ENCODE peak calls at places on chromosomes 6 and 20, in five cellular contexts. N is K562, H is GM23338, B is A549, V is HL-60. E is an unnamed sample.

GRCh38 chr20:9447182-9447581 is 67.2 kb upstream of the LAMP5 start:
- DNase-seq in N (no peak), H (no peak), B (no peak), V (no peak), E (no peak)

GRCh38 chr6:167485186-167485978 is 160.5 kb downstream of the TTLL2 start:
- DNase-seq in N (peak), H (no peak), B (peak), V (no peak), E (no peak)

GRCh38 chr6:63941747-63942470 is 306.3 kb downstream of the PHF3 start:
- DNase-seq in N (no peak), H (no peak), B (no peak), V (no peak), E (no peak)

GRCh38 chr6:148965287-148965686 is 218.5 kb downstream of the UST start:
- DNase-seq in N (no peak), H (no peak), B (no peak), V (no peak), E (no peak)

GRCh38 chr20:26209171-26209941 is 512.7 kb upstream of the ZNF337 start:
- DNase-seq in N (no peak), H (peak), B (no peak), V (no peak), E (no peak)

GRCh38 chr6:106390088-106390487 is 29.6 kb downstream of the CRYBG1 start:
- DNase-seq in N (no peak), H (no peak), B (no peak), V (no peak), E (no peak)

GRCh38 chr6:134254118-134254517 is 63.8 kb downstream of the SGK1 start:
- DNase-seq in N (no peak), H (no peak), B (no peak), V (no peak), E (no peak)

GRCh38 chr6:38477680-38478260 is 162.0 kb downstream of the BTBD9 start:
- DNase-seq in N (no peak), H (peak), B (no peak), V (peak), E (no peak)

GRCh38 chr6:113246186-113246585 is 611.0 kb upstream of the MARCKS start:
- DNase-seq in N (no peak), H (no peak), B (no peak), V (no peak), E (no peak)

GRCh38 chr6:149933036-149933435 is 8.8 kb upstream of the ULBP2 start:
- DNase-seq in N (no peak), H (no peak), B (no peak), V (no peak), E (no peak)

DNA sequence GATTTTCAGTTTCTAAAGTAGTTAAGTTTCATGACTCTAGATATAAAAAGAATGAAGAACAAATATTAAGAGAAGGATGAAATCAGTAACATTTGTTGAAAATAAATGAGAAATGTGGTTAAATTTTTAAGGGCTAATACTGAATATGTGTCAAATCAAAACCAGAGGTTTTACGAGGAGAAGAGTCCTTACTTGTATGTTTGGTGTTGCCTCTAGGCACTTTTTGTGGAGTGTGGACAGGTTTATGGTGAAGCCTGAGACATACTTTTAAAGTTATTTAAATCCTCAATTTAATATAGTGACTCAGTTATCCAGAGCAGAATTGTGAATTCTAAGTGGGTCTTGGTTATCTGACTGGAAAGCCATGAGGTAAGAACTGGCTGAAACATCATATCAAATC is 68.7 kb downstream of the COL19A1 start:
- DNase-seq in N (no peak), H (no peak), B (no peak), V (no peak), E (no peak)
- TF ChIP-seq REST in N (no peak), H (no peak), B (no peak), V (no peak), E (no peak)

GRCh38 chr6:168526841-168527281 is 85.9 kb downstream of the SMOC2 start:
- DNase-seq in N (no peak), H (no peak), B (no peak), V (no peak), E (no peak)

GRCh38 chr6:168525114-168525513 is 84.1 kb downstream of the SMOC2 start:
- DNase-seq in N (no peak), H (no peak), B (no peak), V (no peak), E (no peak)

GRCh38 chr6:168524644-168525043 is 83.7 kb downstream of the SMOC2 start:
- DNase-seq in N (peak), H (peak), B (no peak), V (no peak), E (no peak)

GRCh38 chr6:168527451-168528210 is 86.6 kb downstream of the SMOC2 start:
- DNase-seq in N (no peak), H (no peak), B (no peak), V (no peak), E (no peak)

DNA sequence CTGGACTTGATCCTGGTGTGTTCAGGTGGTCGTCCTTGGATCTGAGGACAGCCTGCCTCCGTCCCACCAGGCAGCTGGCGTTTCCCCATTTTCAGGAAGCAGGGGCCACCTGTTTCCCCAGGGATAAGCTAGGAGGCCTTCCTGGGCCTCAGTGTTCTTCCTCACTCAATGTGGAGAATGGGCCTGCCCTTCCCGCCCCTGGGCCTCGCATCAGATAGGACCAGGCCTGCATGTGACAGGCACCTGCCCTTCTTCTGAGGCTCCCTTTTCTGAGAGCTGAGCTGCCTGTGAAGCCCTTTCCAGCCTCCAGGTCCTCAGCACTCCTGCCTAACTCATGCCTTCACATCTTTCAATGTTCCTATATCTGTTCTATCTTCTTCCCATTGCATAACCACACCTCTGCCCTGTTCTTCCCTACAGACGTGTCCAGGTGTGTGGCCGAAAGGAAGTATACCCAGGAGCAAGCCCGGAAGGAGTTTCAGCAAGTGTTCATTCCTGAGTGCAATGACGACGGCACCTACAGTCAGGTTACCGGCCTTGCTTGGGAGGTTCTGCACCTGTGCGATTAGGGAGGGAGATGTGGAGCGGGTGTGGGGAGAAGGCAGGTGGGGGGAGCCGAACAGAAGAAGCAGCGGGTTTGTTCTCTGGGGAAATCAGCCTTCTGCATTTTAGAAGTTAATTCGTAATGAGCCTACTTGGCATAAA is 85.1 kb downstream of the SMOC2 start:
- DNase-seq in N (no peak), H (no peak), B (no peak), V (no peak), E (no peak)
- TF ChIP-seq REST in N (no peak), H (no peak), B (no peak), V (no peak), E (no peak)

GRCh38 chr20:38667417-38667956 is 56.8 kb upstream of the SLC32A1 start:
- DNase-seq in N (no peak), H (no peak), B (no peak), V (no peak), E (no peak)
- TF ChIP-seq REST in N (no peak), H (no peak), B (no peak), V (no peak), E (no peak)

DNA sequence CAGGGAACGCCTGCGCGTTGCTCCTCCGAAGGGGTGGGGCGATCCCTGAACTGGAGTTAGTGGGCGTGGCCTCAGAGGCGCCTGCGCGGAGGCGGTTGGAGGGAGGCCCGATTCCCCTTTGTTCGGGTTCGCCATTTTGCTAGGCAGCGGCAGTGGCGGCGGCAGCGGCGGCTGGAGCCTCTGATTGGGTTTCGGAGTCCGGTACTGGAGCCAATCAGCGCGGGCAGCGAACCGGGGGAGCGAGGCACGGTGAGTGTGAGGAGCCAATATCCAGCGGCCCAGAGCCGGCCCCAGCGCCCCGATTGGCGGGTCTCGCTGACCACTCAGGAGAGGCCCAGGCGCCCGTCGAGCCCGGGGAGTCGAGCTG is at the start of gene NFYA:
- DNase-seq in N (peak), H (peak), B (no peak), V (no peak), E (no peak)
- TF ChIP-seq REST in N (no peak), H (no peak), B (no peak), V (no peak), E (no peak)

GRCh38 chr6:118632359-118632758 is 19.0 kb downstream of the CEP85L start:
- DNase-seq in N (no peak), H (no peak), B (no peak), V (no peak), E (no peak)
- TF ChIP-seq REST in N (no peak), H (no peak), B (no peak), V (no peak), E (no peak)

GRCh38 chr6:109527989-109528388 is 45.0 kb upstream of the ZBTB24 start:
- DNase-seq in N (peak), H (peak), B (peak), V (no peak), E (no peak)
- TF ChIP-seq REST in N (no peak), H (no peak), B (no peak), V (no peak), E (no peak)

GRCh38 chr6:162478191-162478642 is 249.3 kb downstream of the PRKN start:
- DNase-seq in N (no peak), H (no peak), B (no peak), V (no peak), E (no peak)
- TF ChIP-seq REST in N (no peak), H (no peak), B (no peak), V (no peak), E (no peak)

GRCh38 chr6:27575594-27576361 is 102.9 kb upstream of the ZNF184 start:
- DNase-seq in N (peak), H (peak), B (no peak), V (no peak), E (peak)
- TF ChIP-seq REST in N (no peak), H (no peak), B (no peak), V (no peak), E (no peak)

GRCh38 chr20:34472246-34472925 is 43.8 kb upstream of the DYNLRB1 start:
- DNase-seq in N (peak), H (no peak), B (no peak), V (no peak), E (no peak)

GRCh38 chr20:34468956-34469355 is 47.3 kb upstream of the DYNLRB1 start:
- DNase-seq in N (no peak), H (no peak), B (no peak), V (no peak), E (no peak)

GRCh38 chr20:34475979-34476736 is 40.1 kb upstream of the DYNLRB1 start:
- DNase-seq in N (no peak), H (peak), B (peak), V (peak), E (no peak)

DNA sequence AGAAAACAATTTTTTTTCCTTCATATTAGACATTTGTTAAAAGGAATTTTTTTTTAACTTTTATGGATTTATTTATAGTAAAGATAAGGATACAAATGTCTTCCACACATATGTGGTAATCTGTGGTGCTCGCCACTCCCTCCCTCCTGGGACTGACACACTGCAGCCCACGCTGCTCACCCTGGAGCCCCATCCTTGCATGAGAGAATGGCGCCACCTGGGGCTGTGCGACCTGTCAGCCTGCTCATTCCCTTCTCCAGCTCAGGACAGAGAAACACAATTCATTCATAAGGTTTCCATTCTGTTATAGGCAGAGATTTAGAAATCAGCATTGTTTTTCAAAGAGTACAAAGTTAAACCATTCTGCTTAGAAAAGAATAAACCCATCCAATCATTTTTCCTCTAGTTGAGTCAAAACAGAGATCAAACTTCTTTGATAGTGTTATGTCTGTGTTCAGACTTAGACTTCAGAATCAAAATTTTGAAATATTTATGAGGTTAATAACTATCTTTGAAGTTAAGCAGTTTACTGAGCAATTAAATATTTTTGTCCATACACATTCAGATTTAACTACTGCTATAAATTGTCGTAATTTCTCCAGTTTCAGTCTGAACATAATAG is 42.8 kb upstream of the DYNLRB1 start:
- DNase-seq in N (peak), H (peak), B (peak), V (peak), E (no peak)
- TF ChIP-seq REST in N (no peak), H (no peak), B (no peak), V (no peak), E (no peak)

GRCh38 chr6:41691426-41692079 is 43.9 kb downstream of the TFEB start:
- DNase-seq in N (no peak), H (peak), B (no peak), V (no peak), E (no peak)

GRCh38 chr6:41693281-41693838 is 42.0 kb downstream of the TFEB start:
- DNase-seq in N (no peak), H (no peak), B (no peak), V (no peak), E (no peak)

GRCh38 chr6:41690541-41691330 is 44.7 kb downstream of the TFEB start:
- DNase-seq in N (no peak), H (no peak), B (no peak), V (no peak), E (no peak)

GRCh38 chr6:41692735-41693134 is 42.7 kb downstream of the TFEB start:
- DNase-seq in N (no peak), H (no peak), B (no peak), V (no peak), E (no peak)

DNA sequence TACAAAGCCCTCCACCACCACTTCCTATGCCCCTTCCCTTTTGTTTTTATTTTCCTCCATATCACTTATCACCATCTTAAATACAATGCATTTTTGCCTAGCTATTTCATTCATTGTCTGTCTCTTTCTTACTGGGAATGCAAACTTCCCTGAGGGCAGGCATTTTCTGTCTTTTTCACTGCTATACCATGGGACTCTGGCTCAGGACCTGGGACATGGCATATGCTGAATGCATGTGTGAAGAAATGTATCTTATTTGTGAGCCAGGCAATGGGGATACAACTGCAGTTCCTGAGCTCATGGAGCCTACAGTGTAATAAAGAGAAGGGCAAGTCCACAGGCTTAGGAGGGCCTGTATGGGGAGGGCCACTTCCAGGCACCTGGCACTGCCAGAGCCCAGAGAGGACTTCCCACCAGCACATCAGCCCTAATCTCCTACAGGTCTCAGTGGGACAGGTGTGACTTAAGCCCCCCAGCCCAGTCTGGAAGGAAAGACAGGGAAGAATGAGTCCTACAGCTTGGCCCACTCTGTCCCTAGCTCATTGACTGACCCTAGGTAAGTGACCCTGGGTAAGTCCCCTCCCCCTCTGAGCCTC is 43.2 kb downstream of the TFEB start:
- DNase-seq in N (no peak), H (no peak), B (no peak), V (no peak), E (no peak)
- TF ChIP-seq REST in N (no peak), H (no peak), B (no peak), V (no peak), E (no peak)

E was measured in Panc1.